ENCODE peak calls at places on chromosomes 16 and 17, in nine cellular contexts. D, Q, J, L, W, C, B, G and H are unnamed samples.

GRCh38 chr17:36920032-36921000 is 17.0 kb upstream of the LHX1 start:
- DNase-seq in D (no peak), Q (no peak), J (no peak), L (no peak), W (peak), C (no peak), B (no peak), G (no peak), H (no peak)

GRCh38 chr16:88686062-88686438 is 257 bp downstream of the SNAI3 start:
- DNase-seq in D (no peak), Q (peak), J (no peak), L (no peak), W (no peak), C (no peak), B (no peak), G (no peak), H (no peak)

GRCh38 chr17:80527016-80527645 is 17.5 kb upstream of the RPTOR start:
- DNase-seq in D (no peak), Q (no peak), J (no peak), L (no peak), W (peak), C (no peak), B (no peak), G (no peak), H (no peak)

GRCh38 chr17:66952031-66952524 is 12.4 kb upstream of the CACNG4 start:
- DNase-seq in D (no peak), Q (no peak), J (peak), L (no peak), W (peak), C (no peak), B (no peak), G (no peak), H (peak)

GRCh38 chr17:63998721-63999679 is 849 bp downstream of the PRR29 start:
- DNase-seq in D (no peak), Q (no peak), J (no peak), L (no peak), W (no peak), C (no peak), B (no peak), G (no peak), H (no peak)

GRCh38 chr17:78474631-78475146 is 96.2 kb downstream of the PGS1 start:
- DNase-seq in D (no peak), Q (no peak), J (no peak), L (no peak), W (no peak), C (no peak), B (no peak), G (no peak), H (peak)

GRCh38 chr16:48101069-48101674 is 54.6 kb downstream of the ABCC12 start:
- DNase-seq in D (peak), Q (no peak), J (no peak), L (no peak), W (peak), C (peak), B (no peak), G (no peak), H (no peak)

GRCh38 chr17:57705921-57706695 is 39.0 kb downstream of the CCDC182 start:
- DNase-seq in D (no peak), Q (no peak), J (no peak), L (no peak), W (no peak), C (no peak), B (no peak), G (no peak), H (no peak)

GRCh38 chr17:1109606-1110523 is 69.9 kb downstream of the ABR start:
- DNase-seq in D (peak), Q (no peak), J (no peak), L (no peak), W (no peak), C (no peak), B (peak), G (no peak), H (no peak)

GRCh38 chr17:57125866-57126265 is 40.8 kb downstream of the AKAP1 start:
- DNase-seq in D (no peak), Q (no peak), J (no peak), L (no peak), W (no peak), C (no peak), B (no peak), G (no peak), H (no peak)

GRCh38 chr16:70678898-70679652 is 6.8 kb downstream of the MTSS2 start:
- DNase-seq in D (no peak), Q (no peak), J (no peak), L (no peak), W (no peak), C (no peak), B (no peak), G (no peak), H (no peak)

GRCh38 chr16:54934536-54935410 is 4.1 kb downstream of the IRX5 start:
- DNase-seq in D (no peak), Q (no peak), J (no peak), L (no peak), W (no peak), C (no peak), B (no peak), G (peak), H (no peak)

GRCh38 chr17:51439395-51440229 is 179.3 kb downstream of the UTP18 start:
- DNase-seq in D (no peak), Q (no peak), J (no peak), L (no peak), W (peak), C (no peak), B (no peak), G (no peak), H (no peak)

GRCh38 chr17:4566785-4567184 is 6.4 kb upstream of the GGT6 start:
- DNase-seq in D (peak), Q (no peak), J (no peak), L (peak), W (peak), C (no peak), B (no peak), G (peak), H (no peak)

GRCh38 chr16:6068063-6068462 is 970.5 kb upstream of the EEF2KMT start:
- DNase-seq in D (no peak), Q (no peak), J (no peak), L (no peak), W (no peak), C (no peak), B (no peak), G (no peak), H (no peak)

GRCh38 chr17:5715478-5715877 is 131.2 kb upstream of the NLRP1 start:
- DNase-seq in D (no peak), Q (no peak), J (no peak), L (no peak), W (no peak), C (no peak), B (no peak), G (no peak), H (no peak)

GRCh38 chr16:89324056-89325010 is 106.8 kb downstream of the ZNF778 start:
- DNase-seq in D (peak), Q (no peak), J (no peak), L (no peak), W (no peak), C (peak), B (peak), G (no peak), H (no peak)

GRCh38 chr17:73976676-73977521 is 226.6 kb upstream of the RPL38 start:
- DNase-seq in D (no peak), Q (no peak), J (no peak), L (no peak), W (no peak), C (no peak), B (no peak), G (peak), H (no peak)

GRCh38 chr17:8997994-8998628 is 23.2 kb upstream of the NTN1 start:
- DNase-seq in D (peak), Q (peak), J (no peak), L (peak), W (peak), C (peak), B (peak), G (peak), H (no peak)

GRCh38 chr17:760371-760770 is 8.3 kb upstream of the GEMIN4 start:
- DNase-seq in D (no peak), Q (no peak), J (no peak), L (peak), W (no peak), C (no peak), B (no peak), G (no peak), H (no peak)

GRCh38 chr17:75350029-75350428 is 55.4 kb downstream of the GRB2 start:
- DNase-seq in D (no peak), Q (no peak), J (no peak), L (no peak), W (no peak), C (no peak), B (no peak), G (no peak), H (no peak)

GRCh38 chr16:51407199-51407598 is 256.1 kb upstream of the SALL1 start:
- DNase-seq in D (no peak), Q (no peak), J (no peak), L (no peak), W (no peak), C (no peak), B (no peak), G (no peak), H (peak)

GRCh38 chr16:79874391-79874790 is 273.9 kb upstream of the MAF start:
- DNase-seq in D (no peak), Q (no peak), J (no peak), L (no peak), W (no peak), C (no peak), B (no peak), G (no peak), H (peak)

GRCh38 chr17:58970966-58971575 is 135.6 kb downstream of the TRIM37 start:
- DNase-seq in D (no peak), Q (no peak), J (no peak), L (no peak), W (no peak), C (no peak), B (no peak), G (no peak), H (no peak)

GRCh38 chr17:42362245-42362961 is 25.8 kb downstream of the STAT3 start:
- DNase-seq in D (no peak), Q (no peak), J (no peak), L (no peak), W (no peak), C (no peak), B (no peak), G (no peak), H (no peak)

GRCh38 chr16:68116256-68116853 is 31.2 kb downstream of the NFATC3 start:
- DNase-seq in D (no peak), Q (peak), J (no peak), L (no peak), W (peak), C (no peak), B (no peak), G (no peak), H (no peak)

GRCh38 chr17:8892338-8892690 is 24.8 kb upstream of the PIK3R6 start:
- DNase-seq in D (no peak), Q (no peak), J (no peak), L (no peak), W (no peak), C (no peak), B (no peak), G (no peak), H (no peak)

GRCh38 chr17:50396261-50397110 is 837 bp downstream of the LRRC59 start:
- DNase-seq in D (no peak), Q (peak), J (no peak), L (peak), W (peak), C (no peak), B (no peak), G (peak), H (no peak)

GRCh38 chr17:3794890-3795757 is 5.9 kb downstream of the ITGAE start:
- DNase-seq in D (no peak), Q (no peak), J (no peak), L (no peak), W (no peak), C (no peak), B (no peak), G (no peak), H (no peak)

GRCh38 chr17:37261286-37261685 is 114.5 kb upstream of the C17orf78 start:
- DNase-seq in D (no peak), Q (no peak), J (no peak), L (no peak), W (no peak), C (no peak), B (no peak), G (no peak), H (peak)

GRCh38 chr17:29583324-29584248 is 5.9 kb downstream of the GIT1 start:
- DNase-seq in D (no peak), Q (no peak), J (no peak), L (peak), W (peak), C (no peak), B (no peak), G (no peak), H (no peak)

GRCh38 chr16:62829615-62830014 is 793.4 kb upstream of the CDH8 start:
- DNase-seq in D (no peak), Q (no peak), J (no peak), L (no peak), W (no peak), C (no peak), B (no peak), G (no peak), H (no peak)

GRCh38 chr16:80931661-80931984 is 75.1 kb downstream of the CMC2 start:
- DNase-seq in D (no peak), Q (no peak), J (no peak), L (no peak), W (no peak), C (no peak), B (no peak), G (no peak), H (no peak)

GRCh38 chr16:16143038-16143763 is 80.1 kb downstream of the ABCC6 start:
- DNase-seq in D (no peak), Q (no peak), J (no peak), L (no peak), W (no peak), C (no peak), B (no peak), G (no peak), H (peak)

GRCh38 chr16:69217433-69217832 is 30.5 kb downstream of the SNTB2 start:
- DNase-seq in D (no peak), Q (no peak), J (no peak), L (no peak), W (peak), C (no peak), B (no peak), G (no peak), H (no peak)